ENCODE peak calls at places on chromosomes 11 and 22, in six cellular contexts. O is aorta; K is activated CD8-positive, alpha-beta memory T cell treated with anti-CD3 and anti-CD28 coated beads, Interleukin-2, amount 50 U/mL, for 48 hours; D is activated CD4-positive, alpha-beta T cell treated with anti-CD3 and anti-CD28 coated beads, Interleukin-2, amount 50 U/mL, for 48 hours; X is GM10248; H is esophagus muscularis mucosa. B is an unnamed sample.

GRCh38 chr22:37186997-37187522 is 987 bp downstream of the C1QTNF6 start:
- DNase-seq in X (no peak), H (no peak), O (no peak), K (no peak), D (no peak), B (peak; percentile 55)

GRCh38 chr22:38724176-38724575 is 18.4 kb downstream of the GTPBP1 start:
- DNase-seq in X (no peak), K (no peak), H (no peak), D (no peak), O (peak; percentile 47), B (peak; percentile 25)

GRCh38 chr11:71338806-71339177 is 86.4 kb upstream of the SHANK2 start:
- DNase-seq in K (no peak), H (no peak), D (no peak), O (no peak), X (no peak), B (no peak)

GRCh38 chr11:114026355-114026754 is 33.2 kb upstream of the ZBTB16 start:
- DNase-seq in K (no peak), D (peak; percentile 10), O (no peak), X (no peak), H (no peak), B (no peak)

GRCh38 chr11:94801866-94802460 is 33.8 kb downstream of the AMOTL1 start:
- DNase-seq in X (no peak), D (no peak), O (no peak), K (no peak), H (no peak), B (no peak)

GRCh38 chr11:128776434-128777284 is 82.8 kb downstream of the FLI1 start:
- DNase-seq in O (peak; percentile 83), K (no peak), D (peak; percentile 27), H (no peak), X (peak; percentile 61), B (peak; percentile 89)

GRCh38 chr22:26590525-26590858 is 560 bp upstream of the TPST2 start:
- DNase-seq in X (no peak), D (no peak), O (no peak), K (no peak), H (no peak), B (no peak)

GRCh38 chr11:45045692-45046471 is 95.2 kb upstream of the TP53I11 start:
- DNase-seq in O (peak; percentile 85), H (no peak), D (peak; percentile 2), X (no peak), K (no peak), B (no peak)

GRCh38 chr11:105738972-105739574 is 129.2 kb downstream of the GRIA4 start:
- DNase-seq in K (no peak), H (no peak), O (no peak), D (no peak), X (no peak), B (no peak)

GRCh38 chr11:34236572-34236971 is 121.2 kb downstream of the ABTB2 start:
- DNase-seq in K (no peak), O (no peak), D (no peak), X (no peak), H (no peak), B (no peak)